ENCODE peak calls at places on chromosomes 13 and 19, in four cellular contexts. W is SJCRH30, O is tibial artery, I is uterus. T is an unnamed sample. For H3K4me1, the result is how much of the 10 kb centered on the place peaks cover.

GRCh38 chr13:45331123-45331619 is 9.8 kb downstream of the TPT1 start:
- DNase-seq in O (no peak), I (no peak), W (no peak), T (no peak)

GRCh38 chr13:73372691-73373627 is 314.2 kb downstream of the KLF5 start:
- DNase-seq in W (no peak), I (no peak), O (no peak), T (no peak)

GRCh38 chr19:1168877-1169791 is 4.9 kb downstream of the SBNO2 start:
- DNase-seq in I (peak), W (no peak), O (no peak), T (no peak)

GRCh38 chr19:41601771-41602170 is 25.1 kb downstream of the CEACAM4 start:
- DNase-seq in W (no peak), I (no peak), O (no peak), T (no peak)

GRCh38 chr19:42469311-42470239 is 26.8 kb upstream of the CXCL17 start:
- DNase-seq in W (peak), I (no peak), O (no peak), T (no peak)

GRCh38 chr13:108346376-108346775 is 76.9 kb downstream of the TNFSF13B start:
- DNase-seq in O (no peak), I (no peak), W (no peak), T (no peak)

GRCh38 chr13:54637377-54637776 is 1608.8 kb downstream of the OLFM4 start:
- DNase-seq in I (no peak), W (peak), O (no peak), T (no peak)

GRCh38 chr13:77865588-77865987 is 53.0 kb downstream of the EDNRB start:
- DNase-seq in I (no peak), W (no peak), O (no peak), T (no peak)

GRCh38 chr19:55345818-55346724 is 6.4 kb downstream of the KMT5C start:
- DNase-seq in O (no peak), I (peak), W (peak), T (no peak)

GRCh38 chr13:112688560-112689497 is 1.0 kb upstream of the ATP11A start:
- DNase-seq in O (peak), W (peak), I (no peak), T (no peak)

GRCh38 chr13:69198706-69199105 is 908.9 kb upstream of the ATXN8OS start:
- DNase-seq in I (no peak), O (no peak), W (no peak), T (no peak)

DNA sequence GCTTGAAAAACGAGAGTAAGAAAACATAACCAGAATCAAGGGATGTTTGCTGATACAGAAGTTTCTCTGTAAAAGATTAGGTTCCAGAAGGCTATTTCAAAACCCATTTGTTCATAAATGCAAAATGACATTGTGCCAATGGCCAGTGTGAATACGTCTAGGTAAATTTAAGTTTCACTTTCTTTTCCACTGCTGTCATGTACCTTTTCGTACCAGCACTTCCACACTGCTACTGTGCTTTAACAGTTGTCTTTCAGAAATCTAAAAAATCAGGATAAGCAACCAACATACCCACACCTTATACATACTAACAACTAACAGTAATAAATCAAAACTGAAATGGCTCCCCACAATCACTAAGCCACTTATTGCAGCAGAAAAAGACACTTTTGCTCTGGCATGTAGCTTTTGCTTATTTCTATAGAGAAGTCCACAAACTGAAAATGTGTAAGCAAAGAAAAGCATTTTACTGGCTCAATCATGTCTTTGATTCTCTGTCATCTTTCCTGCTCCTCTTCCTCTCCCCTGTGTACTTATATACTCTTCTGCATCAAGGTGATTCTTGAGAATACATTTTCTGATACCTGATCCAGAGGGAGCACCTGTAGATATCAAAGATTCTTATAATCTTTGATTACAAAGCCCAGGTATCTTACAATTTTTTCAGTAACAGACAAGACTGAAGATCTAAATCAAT is 34.3 kb downstream of the ELF1 start:
- DNase-seq in O (no peak), I (no peak), W (no peak), T (no peak)
- H3K4me1 ChIP-seq in O (under half), I (under half), W (under half), T (under half)

GRCh38 chr13:114065926-114066774 is 66.3 kb downstream of the RASA3 start:
- DNase-seq in O (no peak), W (no peak), I (no peak), T (no peak)

GRCh38 chr13:114067886-114068722 is 64.3 kb downstream of the RASA3 start:
- DNase-seq in O (peak), W (no peak), I (no peak), T (no peak)

GRCh38 chr13:114065141-114065925 is 67.1 kb downstream of the RASA3 start:
- DNase-seq in I (peak), O (peak), W (peak), T (peak)

GRCh38 chr13:114067381-114067885 is 65.0 kb downstream of the RASA3 start:
- DNase-seq in I (no peak), W (no peak), O (peak), T (no peak)

GRCh38 chr13:114066956-114067355 is 65.5 kb downstream of the RASA3 start:
- DNase-seq in W (no peak), I (no peak), O (no peak), T (no peak)
- H3K4me1 ChIP-seq in W (under half), I (under half), O (half or more), T (under half)

GRCh38 chr13:114033541-114034315 is 59.9 kb upstream of the C13orf46 start:
- DNase-seq in O (no peak), I (no peak), W (no peak), T (no peak)
- H3K4me1 ChIP-seq in O (under half), I (under half), W (under half), T (under half)

GRCh38 chr19:10290876-10291553 is 1.3 kb downstream of the ICAM5 start:
- DNase-seq in I (no peak), W (peak), O (no peak), T (peak)
- H3K4me1 ChIP-seq in I (under half), W (under half), O (half or more), T (under half)

DNA sequence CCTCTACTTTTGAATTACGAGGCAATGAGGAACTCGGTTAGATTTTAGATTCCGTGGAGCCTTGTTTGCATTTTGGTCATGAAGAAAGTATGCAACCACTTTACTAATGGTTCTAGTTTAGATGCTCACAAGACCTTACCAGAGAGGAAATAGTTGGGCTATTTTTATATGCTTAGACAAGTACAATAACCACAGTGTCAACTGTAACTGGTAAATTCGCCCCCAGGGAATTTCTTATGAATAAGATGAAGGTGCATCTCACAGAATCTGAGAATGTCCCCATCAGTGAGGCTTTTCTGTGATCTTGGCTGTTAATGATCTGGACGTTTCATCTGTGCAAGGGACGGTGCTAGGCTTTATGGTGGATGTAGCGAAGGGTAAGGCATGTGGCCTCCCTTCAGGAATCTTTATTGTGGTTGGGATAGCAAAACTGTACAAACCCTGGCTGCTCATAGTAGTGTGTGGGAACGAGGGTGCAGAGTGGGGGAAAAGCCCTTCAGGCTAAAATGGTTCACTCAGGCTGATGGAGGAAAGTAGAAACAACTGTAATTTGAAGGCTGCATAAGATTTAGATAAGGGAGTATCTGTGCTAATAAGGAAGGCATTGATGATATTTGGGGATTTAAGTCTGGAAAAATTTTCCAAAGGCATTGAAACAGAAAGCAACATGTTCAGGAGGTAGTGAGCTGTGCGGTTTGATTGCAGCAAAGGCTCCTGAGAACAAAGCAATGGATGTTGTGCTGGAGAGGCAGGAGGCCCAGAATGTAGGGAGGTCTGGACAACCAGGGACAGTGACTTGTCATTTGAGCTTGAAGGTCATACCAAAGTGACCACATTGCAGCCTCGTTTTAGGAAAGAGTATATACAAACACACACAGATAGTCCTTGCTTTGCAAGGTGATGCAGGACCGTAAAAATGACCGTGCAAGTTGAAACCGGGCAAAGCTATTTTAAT is 28.4 kb downstream of the UBAC2 start:
- DNase-seq in O (no peak), I (no peak), W (peak), T (no peak)
- H3K4me1 ChIP-seq in O (under half), I (under half), W (under half), T (under half)

GRCh38 chr13:99303863-99304521 is 3.2 kb downstream of the GPR183 start:
- DNase-seq in I (no peak), W (no peak), O (peak), T (no peak)
- H3K4me1 ChIP-seq in I (under half), W (under half), O (under half), T (under half)

GRCh38 chr19:39937792-39938191 is 3.4 kb upstream of the FCGBP start:
- DNase-seq in O (no peak), W (no peak), I (no peak), T (no peak)

GRCh38 chr19:39940221-39940833 is 5.9 kb upstream of the FCGBP start:
- DNase-seq in O (no peak), I (no peak), W (no peak), T (no peak)

GRCh38 chr19:39941615-39942507 is 7.4 kb upstream of the FCGBP start:
- DNase-seq in I (no peak), W (peak), O (peak), T (no peak)

GRCh38 chr19:39943586-39943985 is 9.2 kb upstream of the FCGBP start:
- DNase-seq in I (no peak), O (no peak), W (no peak), T (no peak)

GRCh38 chr19:39941151-39941550 is 6.7 kb upstream of the FCGBP start:
- DNase-seq in O (no peak), W (no peak), I (no peak), T (no peak)
- H3K4me1 ChIP-seq in O (under half), W (under half), I (under half), T (under half)

GRCh38 chr19:7258042-7258839 is 36.0 kb downstream of the INSR start:
- DNase-seq in I (no peak), W (no peak), O (no peak), T (no peak)
- H3K4me1 ChIP-seq in I (under half), W (under half), O (under half), T (under half)

DNA sequence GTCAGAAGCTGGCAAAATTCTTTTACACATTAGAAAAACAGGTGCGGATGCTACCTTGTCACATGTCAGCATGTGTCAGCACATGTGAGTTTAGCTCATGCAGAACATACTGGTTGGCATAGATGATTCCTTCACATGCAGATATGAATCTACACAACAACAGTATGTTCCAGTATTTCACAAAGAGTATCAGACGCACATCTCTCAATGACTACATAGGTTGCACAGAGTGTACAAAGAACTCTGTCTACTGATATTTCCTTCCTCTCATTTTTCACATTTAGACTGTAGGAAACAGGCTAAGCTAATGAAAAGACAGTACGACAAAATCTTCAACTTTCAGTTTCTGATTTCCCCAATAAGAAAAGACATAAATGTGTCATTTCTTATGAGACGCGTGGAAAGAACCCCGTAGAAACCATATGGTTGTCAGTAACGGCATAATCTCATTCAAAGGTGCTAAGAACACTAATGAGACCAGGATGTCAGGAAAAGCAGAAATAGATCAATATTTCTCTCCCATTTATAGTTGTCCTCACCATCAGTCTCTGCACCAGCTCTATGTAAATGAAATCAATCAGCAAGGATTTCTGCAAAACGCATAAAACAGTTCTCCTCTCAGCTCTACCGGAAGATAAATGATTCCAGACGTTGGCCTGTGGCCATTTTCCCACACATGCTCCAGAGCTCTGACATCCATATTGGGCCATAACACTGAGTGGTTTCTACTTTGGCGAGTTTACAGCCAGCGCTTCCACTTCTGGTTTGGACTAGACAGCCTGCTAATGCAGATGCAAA is 81.2 kb downstream of the STARD13 start:
- DNase-seq in O (peak), W (no peak), I (peak), T (no peak)
- H3K4me1 ChIP-seq in O (under half), W (under half), I (under half), T (under half)

GRCh38 chr13:28299941-28300340 is 161.6 kb downstream of the PAN3 start:
- DNase-seq in I (no peak), W (no peak), O (no peak), T (no peak)

GRCh38 chr13:28301839-28302238 is 163.5 kb downstream of the PAN3 start:
- DNase-seq in W (no peak), I (no peak), O (no peak), T (no peak)

GRCh38 chr13:28297341-28297740 is 159.0 kb downstream of the PAN3 start:
- DNase-seq in W (no peak), I (no peak), O (no peak), T (no peak)
- H3K4me1 ChIP-seq in W (under half), I (under half), O (under half), T (under half)

T was measured in breast epithelium.